ENCODE peak calls at places on chromosomes 2 and 18, in six cellular contexts. G is heart left ventricle; R is foreskin keratinocyte; I is activated CD8-positive, alpha-beta memory T cell treated with anti-CD3 and anti-CD28 coated beads, Interleukin-2, amount 10 ng/mL, durations not matched to agents 7 days and 5 days; P is body of pancreas; Q is activated CD8-positive, alpha-beta T cell treated with anti-CD3 and anti-CD28 coated beads, Interleukin-2, amount 10 ng/mL, durations not matched to agents 7 days and 5 days. K is an unnamed sample.

GRCh38 chr2:98822301-98823164 is 91.6 kb upstream of the MGAT4A start:
- ATAC-seq in I (peak; percentile 97), G (peak; percentile 89), R (peak; percentile 86), P (peak; percentile 66), Q (peak; percentile 93), K (peak; percentile 60)

GRCh38 chr2:60906395-60906794 is 25.0 kb downstream of the REL start:
- ATAC-seq in G (no peak), P (no peak), I (no peak), Q (peak; percentile 30), R (peak; percentile 14), K (no peak)

GRCh38 chr2:109126501-109126860 is 2.5 kb upstream of the SH3RF3 start:
- ATAC-seq in G (no peak), I (no peak), Q (no peak), P (no peak), R (peak; percentile 58), K (no peak)

GRCh38 chr2:237686659-237687136 is 59.3 kb downstream of the LRRFIP1 start:
- ATAC-seq in P (no peak), I (no peak), G (peak; percentile 2), Q (no peak), R (no peak), K (no peak)

GRCh38 chr18:614193-614592 is 17.4 kb downstream of the CLUL1 start:
- ATAC-seq in P (no peak), Q (no peak), I (no peak), R (no peak), G (no peak), K (no peak)

GRCh38 chr18:79547413-79548076 is 132.1 kb upstream of the CTDP1 start:
- ATAC-seq in I (no peak), Q (no peak), G (no peak), P (no peak), R (no peak), K (no peak)

GRCh38 chr2:121303531-121304263 is 18.7 kb upstream of the TFCP2L1 start:
- ATAC-seq in P (no peak), I (no peak), Q (no peak), G (no peak), R (no peak), K (no peak)

GRCh38 chr2:231573096-231573495 is 19.6 kb upstream of the TEX44 start:
- ATAC-seq in R (no peak), I (no peak), Q (no peak), G (no peak), P (no peak), K (no peak)

GRCh38 chr2:223908304-223909047 is 36.7 kb downstream of the WDFY1 start:
- ATAC-seq in G (no peak), R (no peak), Q (no peak), I (no peak), P (peak; percentile 71), K (peak; percentile 54)

GRCh38 chr2:229660951-229661350 is 53.4 kb downstream of the DNER start:
- ATAC-seq in R (peak; percentile 89), I (no peak), Q (no peak), P (no peak), G (no peak), K (no peak)

GRCh38 chr2:26344581-26345283 is 1.2 kb upstream of the SELENOI start:
- ATAC-seq in P (no peak), I (no peak), Q (no peak), G (no peak), R (peak; percentile 33), K (no peak)

GRCh38 chr2:218478544-218478943 is 59.6 kb downstream of the VIL1 start:
- ATAC-seq in I (no peak), Q (no peak), P (no peak), G (no peak), R (no peak), K (no peak)

GRCh38 chr18:44714376-44714775 is 33.7 kb downstream of the SETBP1 start:
- ATAC-seq in I (no peak), Q (no peak), R (no peak), G (no peak), P (no peak), K (no peak)

GRCh38 chr2:230472619-230473018 is 56.6 kb downstream of the SP100 start:
- ATAC-seq in I (peak; percentile 73), P (no peak), G (peak; percentile 42), R (peak; percentile 90), Q (peak; percentile 43), K (peak; percentile 86)

GRCh38 chr2:20490300-20491181 is 43.7 kb downstream of the RHOB start:
- ATAC-seq in I (no peak), G (peak; percentile 83), R (peak; percentile 54), P (peak; percentile 84), Q (no peak), K (no peak)

GRCh38 chr2:189304360-189304759 is 124.8 kb upstream of the COL5A2 start:
- ATAC-seq in G (no peak), P (no peak), Q (peak; percentile 73), R (no peak), I (peak; percentile 61), K (no peak)

GRCh38 chr18:50614838-50615237 is 55.0 kb downstream of the MAPK4 start:
- ATAC-seq in R (no peak), I (no peak), Q (no peak), P (peak; percentile 92), G (peak; percentile 17), K (peak; percentile 35)